ENCODE peak calls at places on chromosomes 2 and 18, in eight cellular contexts. I is lower lobe of right lung, L is neural progenitor cell, O is transverse colon, C is psoas muscle, K is GM23338, N is sigmoid colon, J is ovary. H is an unnamed sample. For H3K36me3, the result is how much of the 10 kb centered on the place peaks cover.

GRCh38 chr2:27596627-27597026 is 13.8 kb downstream of the ZNF512 start:
- DNase-seq in K (no peak), O (no peak), L (no peak), J (no peak), C (no peak), I (no peak), N (no peak), H (no peak)

GRCh38 chr2:113965228-113965627 is 75.3 kb downstream of the ACTR3 start:
- DNase-seq in O (no peak), C (no peak), J (no peak), I (no peak), L (no peak), K (no peak), N (no peak), H (no peak)

GRCh38 chr18:66616523-66616983 is 12.7 kb upstream of the CDH19 start:
- DNase-seq in L (peak), K (peak), O (no peak), N (no peak), I (no peak), C (no peak), J (no peak), H (no peak)

GRCh38 chr2:134217924-134218323 is 35.9 kb upstream of the MGAT5 start:
- DNase-seq in I (no peak), J (no peak), N (no peak), L (no peak), O (no peak), K (no peak), C (no peak), H (no peak)

GRCh38 chr2:187842978-187843847 is 289.0 kb upstream of the TFPI start:
- DNase-seq in N (no peak), L (peak), J (no peak), C (no peak), K (peak), O (no peak), I (no peak), H (no peak)

GRCh38 chr2:232623768-232624553 is 9.4 kb upstream of the EFHD1 start:
- DNase-seq in L (no peak), N (no peak), O (no peak), I (no peak), K (no peak), J (no peak), C (no peak), H (no peak)

GRCh38 chr2:20224716-20225293 is at the start of gene SDC1:
- DNase-seq in J (peak), K (peak), O (peak), C (peak), I (peak), L (peak), N (peak), H (peak)

GRCh38 chr2:172662099-172662498 is 73.5 kb upstream of the RAPGEF4 start:
- DNase-seq in K (no peak), J (no peak), L (no peak), C (no peak), O (no peak), N (no peak), I (no peak), H (no peak)

GRCh38 chr18:66560092-66560491 is 43.8 kb downstream of the CDH19 start:
- DNase-seq in C (no peak), N (no peak), K (peak), J (no peak), O (no peak), L (peak), I (no peak), H (no peak)

GRCh38 chr2:210562136-210563080 is 6.0 kb downstream of the CPS1 start:
- DNase-seq in N (no peak), C (no peak), O (no peak), L (no peak), K (no peak), I (no peak), J (no peak), H (no peak)

GRCh38 chr2:69539549-69539908 is 102.3 kb upstream of the NFU1 start:
- DNase-seq in J (no peak), O (no peak), C (no peak), I (no peak), K (no peak), N (no peak), L (no peak), H (no peak)

GRCh38 chr2:22209545-22209944 is 1085.8 kb downstream of the TDRD15 start:
- DNase-seq in K (no peak), O (no peak), C (no peak), I (no peak), J (no peak), L (no peak), N (no peak), H (no peak)

GRCh38 chr2:48715042-48715899 is 40.3 kb downstream of the LHCGR start:
- DNase-seq in C (peak), K (no peak), N (peak), L (no peak), O (peak), J (no peak), I (peak), H (no peak)

GRCh38 chr18:49431563-49431962 is 28.9 kb downstream of the DYM start:
- DNase-seq in L (no peak), K (peak), N (no peak), O (no peak), J (no peak), I (no peak), C (no peak), H (no peak)

GRCh38 chr2:180555391-180555965 is 424.9 kb upstream of the UBE2E3 start:
- DNase-seq in O (no peak), N (no peak), J (no peak), K (no peak), I (no peak), L (no peak), C (no peak), H (no peak)

GRCh38 chr2:75560768-75561565 is at the start of gene EVA1A:
- DNase-seq in O (peak), L (peak), C (peak), K (peak), I (peak), J (peak), N (no peak), H (peak)

GRCh38 chr2:202376460-202377307 is 557 bp downstream of the BMPR2 start:
- DNase-seq in J (peak), I (peak), N (peak), O (peak), C (peak), L (no peak), K (peak), H (peak)

GRCh38 chr2:29703336-29703735 is 218.1 kb downstream of the ALK start:
- DNase-seq in C (no peak), N (no peak), K (peak), O (no peak), L (no peak), J (no peak), I (no peak), H (no peak)

GRCh38 chr2:106541333-106541732 is 54.2 kb downstream of the CD8B2 start:
- DNase-seq in O (no peak), L (no peak), K (no peak), J (no peak), C (no peak), I (no peak), N (no peak), H (no peak)

GRCh38 chr18:56298935-56299334 is 339.5 kb downstream of the TXNL1 start:
- DNase-seq in O (no peak), K (peak), L (no peak), I (no peak), C (no peak), J (no peak), N (no peak), H (no peak)
- TF ChIP-seq CTCF in O (no peak), K (no peak), L (no peak), I (peak), C (no peak), J (no peak), N (no peak), H (no peak)

GRCh38 chr18:41324020-41324791 is 630.8 kb upstream of the PIK3C3 start:
- DNase-seq in L (no peak), J (no peak), I (no peak), O (no peak), N (no peak), C (no peak), K (no peak), H (no peak)
- H3K27ac ChIP-seq in L (no peak), J (no peak), I (no peak), O (no peak), N (no peak), C (no peak), K (no peak), H (no peak)

DNA sequence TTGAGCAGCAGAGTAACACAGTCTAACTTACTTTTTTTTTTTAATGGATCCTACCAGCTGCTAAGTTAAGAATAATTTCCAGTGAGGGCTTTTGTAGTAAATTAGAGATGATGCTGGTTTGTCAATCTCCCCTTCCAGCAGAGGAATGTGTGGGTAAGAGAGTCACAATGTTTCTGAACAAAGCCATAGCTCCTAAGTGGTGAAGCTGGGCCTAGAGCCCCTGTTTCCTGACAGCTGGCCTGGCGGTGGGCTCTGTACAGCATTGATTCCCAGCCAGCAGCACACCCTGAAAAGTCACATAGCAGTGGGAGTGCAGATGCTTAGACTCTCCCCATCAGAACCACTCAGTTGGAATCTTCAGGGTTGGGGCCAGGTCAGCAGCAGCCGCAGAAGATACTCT is 24.4 kb downstream of the CAPG start:
- DNase-seq in L (no peak), I (no peak), O (no peak), N (peak), K (no peak), J (no peak), C (no peak), H (no peak)
- H3K36me3 ChIP-seq in L (under half), I (half or more), O (under half), N (under half), K (under half), J (under half), C (under half), H (under half)

GRCh38 chr2:118190365-118190916 is 102.2 kb downstream of the INSIG2 start:
- DNase-seq in L (no peak), N (no peak), I (no peak), O (no peak), C (no peak), K (no peak), J (no peak), H (no peak)

GRCh38 chr2:118186858-118187254 is 98.6 kb downstream of the INSIG2 start:
- DNase-seq in J (no peak), K (no peak), O (no peak), L (no peak), C (no peak), N (no peak), I (no peak), H (no peak)

GRCh38 chr2:118185210-118186109 is 97.2 kb downstream of the INSIG2 start:
- DNase-seq in I (peak), J (peak), N (peak), C (peak), O (peak), L (peak), K (peak), H (peak)

GRCh38 chr2:118186110-118186857 is 98.0 kb downstream of the INSIG2 start:
- DNase-seq in K (peak), N (peak), L (peak), C (peak), I (peak), O (peak), J (peak), H (peak)
- TF ChIP-seq CTCF in K (no peak), N (no peak), L (no peak), C (no peak), I (no peak), O (peak), J (no peak), H (no peak)

GRCh38 chr2:111117666-111118454 is 2.9 kb upstream of the BCL2L11 start:
- DNase-seq in C (peak), L (peak), N (peak), K (peak), I (peak), O (peak), J (peak), H (peak)
- H3K27ac ChIP-seq in C (no peak), L (no peak), N (peak), K (no peak), I (no peak), O (peak), J (no peak), H (no peak)

GRCh38 chr2:96737251-96737650 is 2.6 kb downstream of the LMAN2L start:
- DNase-seq in L (no peak), K (no peak), I (no peak), O (no peak), N (no peak), C (no peak), J (no peak), H (no peak)

GRCh38 chr2:96739051-96739632 is 722 bp downstream of the LMAN2L start:
- DNase-seq in O (no peak), J (no peak), L (no peak), N (no peak), I (no peak), C (no peak), K (no peak), H (no peak)

GRCh38 chr2:96737831-96738230 is 2.0 kb downstream of the LMAN2L start:
- DNase-seq in I (no peak), K (no peak), O (no peak), C (no peak), N (no peak), L (no peak), J (no peak), H (no peak)

GRCh38 chr2:96733931-96734330 is 5.9 kb downstream of the LMAN2L start:
- DNase-seq in O (no peak), C (no peak), L (no peak), N (no peak), I (no peak), K (no peak), J (no peak), H (no peak)

DNA sequence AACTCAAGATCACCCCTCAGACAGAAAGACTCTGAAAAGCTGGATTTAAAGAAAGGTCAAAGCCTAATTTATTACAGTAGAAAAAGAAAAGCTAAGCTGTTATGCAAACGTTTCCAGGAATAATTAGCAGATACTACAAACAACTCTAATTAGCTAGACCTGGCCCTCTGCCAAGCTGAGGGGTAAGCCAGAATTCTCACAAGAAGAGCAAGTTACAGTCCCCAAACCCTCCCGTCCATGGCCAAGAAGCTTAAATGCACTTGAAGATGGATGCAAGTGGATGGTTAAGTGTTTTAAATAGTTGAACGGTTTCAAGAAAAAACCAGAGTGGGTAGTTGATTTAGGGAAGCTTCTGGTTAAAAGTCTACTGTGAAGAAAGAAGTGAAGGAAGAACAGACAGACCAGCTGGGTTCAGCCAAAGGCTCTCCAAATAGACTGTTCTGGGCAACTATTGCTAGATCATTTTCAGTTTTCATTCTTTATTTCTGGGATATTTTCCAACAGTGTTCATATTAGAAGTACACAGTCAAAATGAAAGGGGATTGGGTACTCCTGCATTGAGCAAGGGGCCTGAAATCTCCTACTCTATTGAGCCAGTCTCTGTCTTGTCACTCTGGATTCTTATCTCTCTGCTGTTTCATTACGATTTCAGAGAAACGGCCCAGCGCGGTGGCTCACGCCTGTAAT is 4.8 kb downstream of the LMAN2L start:
- DNase-seq in L (no peak), N (peak), J (peak), K (no peak), I (no peak), O (no peak), C (no peak), H (no peak)
- H3K36me3 ChIP-seq in L (under half), N (under half), J (under half), K (half or more), I (half or more), O (under half), C (under half), H (under half)

GRCh38 chr2:95023222-95023597 is 2.3 kb upstream of the MAL start:
- DNase-seq in O (no peak), L (no peak), K (no peak), N (no peak), C (no peak), I (no peak), J (no peak), H (no peak)
- TF ChIP-seq CTCF in O (no peak), L (no peak), K (peak), N (no peak), C (no peak), I (no peak), J (no peak), H (no peak)

GRCh38 chr18:45139478-45139877 is 458.8 kb downstream of the SETBP1 start:
- DNase-seq in N (no peak), J (no peak), C (no peak), O (no peak), L (no peak), K (no peak), I (no peak), H (no peak)

GRCh38 chr18:45133246-45133645 is 452.6 kb downstream of the SETBP1 start:
- DNase-seq in C (no peak), J (no peak), K (no peak), I (no peak), N (no peak), L (no peak), O (no peak), H (no peak)

GRCh38 chr18:45137089-45137423 is 456.4 kb downstream of the SETBP1 start:
- DNase-seq in J (no peak), O (no peak), L (no peak), I (no peak), C (no peak), N (no peak), K (no peak), H (no peak)

GRCh38 chr18:45136381-45137088 is 455.8 kb downstream of the SETBP1 start:
- DNase-seq in J (no peak), O (no peak), I (no peak), L (no peak), C (no peak), N (no peak), K (no peak), H (no peak)
- H3K27ac ChIP-seq in J (no peak), O (no peak), I (no peak), L (no peak), C (no peak), N (no peak), K (no peak), H (no peak)

DNA sequence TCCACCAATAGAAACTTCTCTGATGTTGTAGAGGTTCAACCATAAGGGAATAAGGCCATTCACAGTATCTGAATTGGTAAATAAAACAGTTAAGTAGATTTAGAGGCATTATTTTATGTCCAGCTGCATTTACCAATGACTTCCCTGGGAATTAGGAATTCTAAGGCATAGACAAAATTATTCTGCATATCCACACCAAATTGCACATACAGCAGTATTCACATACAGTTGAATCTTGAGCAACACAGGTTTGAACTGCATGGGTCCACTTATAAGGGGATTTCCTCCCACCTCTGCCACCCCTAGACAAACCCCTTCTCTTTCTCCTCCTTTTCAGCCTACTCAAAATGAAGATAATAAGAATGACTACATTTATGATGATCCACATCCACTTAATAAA is 54.4 kb downstream of the COL5A2 start:
- DNase-seq in I (no peak), O (no peak), K (no peak), L (no peak), J (no peak), C (no peak), N (no peak), H (no peak)
- H3K36me3 ChIP-seq in I (under half), O (under half), K (under half), L (under half), J (under half), C (under half), N (under half), H (under half)